ENCODE peak calls at places on chromosomes 6 and 20, in four cellular contexts. N is AG09309, H is LoVo, A is mucosa of gallbladder. B is an unnamed sample.

GRCh38 chr20:62030357-62030756 is 35.3 kb downstream of the TAF4 start:
- DNase-seq in H (no peak), N (no peak), A (no peak), B (no peak)

GRCh38 chr20:19274412-19275015 is 62.1 kb downstream of the SLC24A3 start:
- DNase-seq in H (no peak), A (peak), N (no peak), B (no peak)

GRCh38 chr6:64520050-64520449 is 884.4 kb downstream of the PHF3 start:
- DNase-seq in A (no peak), N (peak), H (peak), B (peak)

GRCh38 chr6:14441371-14441781 is 323.8 kb downstream of the CD83 start:
- DNase-seq in A (no peak), N (peak), H (no peak), B (no peak)

GRCh38 chr20:54350415-54350814 is 125.0 kb upstream of the DOK5 start:
- DNase-seq in A (no peak), H (no peak), N (no peak), B (peak)

GRCh38 chr20:10022615-10023014 is 12.2 kb upstream of the ANKEF1 start:
- DNase-seq in H (no peak), A (no peak), N (no peak), B (no peak)

GRCh38 chr6:29723666-29724588 is 693 bp downstream of the HLA-F start:
- DNase-seq in A (no peak), N (no peak), H (no peak), B (no peak)

GRCh38 chr20:53706511-53707031 is 112.9 kb upstream of the ZNF217 start:
- DNase-seq in H (no peak), N (peak), A (no peak), B (no peak)

GRCh38 chr20:61674688-61675087 is 391.0 kb downstream of the TAF4 start:
- DNase-seq in H (no peak), N (no peak), A (no peak), B (no peak)

GRCh38 chr6:148758492-148758891 is 11.7 kb downstream of the UST start:
- DNase-seq in N (no peak), H (no peak), A (no peak), B (no peak)

GRCh38 chr6:506508-506907 is 115.0 kb downstream of the IRF4 start:
- DNase-seq in N (no peak), A (no peak), H (no peak), B (no peak)

GRCh38 chr6:147283460-147283859 is 79.2 kb downstream of the STXBP5 start:
- DNase-seq in A (no peak), H (no peak), N (peak), B (no peak)

GRCh38 chr20:57346477-57346876 is 4.6 kb upstream of the RAE1 start:
- DNase-seq in H (peak), N (peak), A (peak), B (peak)

GRCh38 chr6:53615633-53616449 is 49.7 kb downstream of the KLHL31 start:
- DNase-seq in H (peak), A (peak), N (no peak), B (peak)

GRCh38 chr6:125932451-125932795 is 24.1 kb upstream of the HINT3 start:
- DNase-seq in H (no peak), N (no peak), A (no peak), B (no peak)

GRCh38 chr20:50655325-50655880 is 35.9 kb downstream of the RIPOR3 start:
- DNase-seq in H (no peak), N (peak), A (peak), B (no peak)

GRCh38 chr6:38846844-38847243 is 131.7 kb downstream of the DNAH8 start:
- DNase-seq in A (no peak), N (no peak), H (peak), B (no peak)

GRCh38 chr6:127811939-127812338 is 88.9 kb downstream of the THEMIS start:
- DNase-seq in H (no peak), N (no peak), A (no peak), B (no peak)

GRCh38 chr6:44306710-44307109 is 6.4 kb downstream of the AARS2 start:
- DNase-seq in H (no peak), A (no peak), N (no peak), B (no peak)

GRCh38 chr20:5061209-5061608 is 58.5 kb downstream of the PCNA start:
- DNase-seq in A (no peak), N (no peak), H (peak), B (peak)

B was measured in HS-5.